ENCODE peak calls at places on chromosomes 4 and X, in ten cellular contexts. B is GM23338, N is upper lobe of left lung, G is K562, Q is HL-60, U is Panc1, T is stomach, R is sigmoid colon, W is suprapubic skin, F is HepG2. C is an unnamed sample.

GRCh38 chr4:165359501-165359900 is 19.3 kb upstream of the CPE start:
- DNase-seq in Q (no peak), N (no peak), R (no peak), W (no peak), U (no peak), G (no peak), F (no peak), T (no peak), B (no peak), C (no peak)

GRCh38 chrX:14073561-14073960 is 43.9 kb upstream of the GEMIN8 start:
- DNase-seq in F (no peak), N (no peak), W (no peak), Q (no peak), U (no peak), T (no peak), G (no peak), R (no peak), B (no peak), C (no peak)

GRCh38 chr4:120156115-120156718 is 89.6 kb upstream of the MAD2L1 start:
- DNase-seq in Q (peak), W (no peak), U (peak), B (peak), R (no peak), G (peak), F (peak), N (no peak), T (no peak), C (peak)

GRCh38 chrX:108001218-108001814 is 19.1 kb upstream of the TEX13B start:
- DNase-seq in G (peak), N (no peak), R (no peak), U (no peak), F (peak), W (no peak), T (no peak), Q (peak), B (peak), C (peak)

GRCh38 chr4:122930877-122931276 is 8.5 kb upstream of the NUDT6 start:
- DNase-seq in F (no peak), N (no peak), R (no peak), T (no peak), Q (no peak), G (no peak), U (no peak), W (no peak), B (peak), C (no peak)

GRCh38 chr4:112889619-112890294 is 159.7 kb upstream of the ANK2 start:
- DNase-seq in G (no peak), U (no peak), B (no peak), W (no peak), N (no peak), Q (no peak), T (no peak), F (no peak), R (no peak), C (peak)

GRCh38 chr4:107153228-107153627 is 117.1 kb upstream of the DKK2 start:
- DNase-seq in B (peak), G (no peak), R (no peak), W (no peak), N (no peak), Q (no peak), F (peak), T (no peak), U (no peak), C (no peak)

GRCh38 chr4:1310031-1310795 is 20.5 kb downstream of the MAEA start:
- DNase-seq in B (no peak), T (no peak), F (no peak), G (no peak), U (no peak), W (no peak), Q (no peak), N (peak), R (no peak), C (no peak)

GRCh38 chr4:99848576-99848975 is 31.9 kb downstream of the DAPP1 start:
- DNase-seq in U (no peak), T (no peak), Q (no peak), N (no peak), W (no peak), F (no peak), B (no peak), G (no peak), R (no peak), C (no peak)

GRCh38 chr4:26724522-26724921 is 136.1 kb upstream of the STIM2 start:
- DNase-seq in F (no peak), N (no peak), R (no peak), W (no peak), T (no peak), B (no peak), U (no peak), G (no peak), Q (no peak), C (no peak)

GRCh38 chrX:22795680-22796079 is 204.1 kb upstream of the DDX53 start:
- DNase-seq in Q (no peak), T (no peak), B (no peak), N (no peak), U (no peak), R (no peak), W (no peak), G (no peak), F (no peak), C (no peak)

GRCh38 chr4:14783011-14783877 is 219.0 kb upstream of the CPEB2 start:
- DNase-seq in W (no peak), T (no peak), G (no peak), B (no peak), Q (no peak), N (no peak), U (no peak), F (no peak), R (no peak), C (no peak)

GRCh38 chr4:47597696-47598095 is 112.6 kb downstream of the ATP10D start:
- DNase-seq in G (no peak), W (no peak), R (no peak), B (no peak), T (no peak), N (no peak), U (no peak), F (no peak), Q (no peak), C (no peak)

GRCh38 chrX:35340451-35340850 is 397.9 kb downstream of the FAM47B start:
- DNase-seq in T (no peak), N (no peak), G (no peak), F (no peak), R (no peak), Q (no peak), W (no peak), U (no peak), B (no peak), C (no peak)

GRCh38 chrX:2629316-2630168 is 61.6 kb upstream of the CD99 start:
- DNase-seq in G (peak), Q (peak), N (no peak), U (no peak), T (no peak), F (peak), B (no peak), R (no peak), W (no peak), C (peak)

GRCh38 chrX:38006283-38006682 is at the start of gene SYTL5:
- DNase-seq in N (no peak), F (no peak), Q (no peak), W (no peak), B (no peak), U (no peak), T (no peak), R (no peak), G (no peak), C (no peak)

GRCh38 chr4:26028793-26029511 is 114.9 kb downstream of the SMIM20 start:
- DNase-seq in W (peak), F (peak), B (peak), G (peak), Q (peak), U (no peak), T (peak), R (peak), N (peak), C (no peak)

GRCh38 chrX:43140546-43140945 is 362.6 kb upstream of the PPP1R2C start:
- DNase-seq in R (no peak), N (no peak), G (no peak), Q (no peak), T (no peak), U (no peak), W (no peak), B (no peak), F (no peak), C (no peak)

GRCh38 chr4:1566838-1567518 is 117.1 kb downstream of the FAM53A start:
- DNase-seq in W (peak), T (no peak), B (peak), U (no peak), R (peak), G (no peak), Q (no peak), F (no peak), N (peak), C (no peak)

GRCh38 chr4:47835489-47835888 is 2.4 kb downstream of the CORIN start:
- DNase-seq in B (peak), G (no peak), W (no peak), T (no peak), U (no peak), Q (no peak), F (no peak), N (no peak), R (no peak), C (no peak)

GRCh38 chr4:77443941-77444340 is 161.7 kb upstream of the CXCL13 start:
- DNase-seq in R (no peak), T (no peak), F (no peak), Q (no peak), B (no peak), G (no peak), N (no peak), W (no peak), U (no peak), C (no peak)

GRCh38 chr4:17128268-17128667 is 229.8 kb upstream of the LDB2 start:
- DNase-seq in W (no peak), Q (no peak), F (no peak), N (no peak), R (no peak), T (no peak), U (no peak), G (no peak), B (no peak), C (no peak)

GRCh38 chr4:115674485-115674884 is 561.1 kb upstream of the NDST4 start:
- DNase-seq in T (no peak), G (no peak), Q (no peak), W (no peak), N (no peak), R (no peak), U (no peak), B (no peak), F (no peak), C (no peak)
- TF ChIP-seq POLR2AphosphoS5 in T (no peak), G (no peak), Q (no peak), W (no peak), N (no peak), R (no peak), U (no peak), B (no peak), F (no peak), C (no peak)

GRCh38 chrX:131067216-131067615 is 9.1 kb downstream of the ARHGAP36 start:
- DNase-seq in R (no peak), W (no peak), G (no peak), U (no peak), T (no peak), F (no peak), N (peak), B (peak), Q (no peak), C (no peak)

GRCh38 chrX:131066237-131066636 is 8.1 kb downstream of the ARHGAP36 start:
- DNase-seq in F (no peak), U (no peak), R (no peak), W (no peak), B (no peak), N (no peak), G (no peak), Q (no peak), T (no peak), C (no peak)

GRCh38 chrX:131068945-131069719 is 11.0 kb downstream of the ARHGAP36 start:
- DNase-seq in R (no peak), Q (peak), B (peak), G (peak), W (no peak), F (peak), T (no peak), N (peak), U (no peak), C (no peak)

GRCh38 chrX:131063613-131064012 is 5.5 kb downstream of the ARHGAP36 start:
- DNase-seq in R (no peak), B (peak), N (no peak), G (peak), F (no peak), T (no peak), W (no peak), Q (no peak), U (no peak), C (no peak)

DNA sequence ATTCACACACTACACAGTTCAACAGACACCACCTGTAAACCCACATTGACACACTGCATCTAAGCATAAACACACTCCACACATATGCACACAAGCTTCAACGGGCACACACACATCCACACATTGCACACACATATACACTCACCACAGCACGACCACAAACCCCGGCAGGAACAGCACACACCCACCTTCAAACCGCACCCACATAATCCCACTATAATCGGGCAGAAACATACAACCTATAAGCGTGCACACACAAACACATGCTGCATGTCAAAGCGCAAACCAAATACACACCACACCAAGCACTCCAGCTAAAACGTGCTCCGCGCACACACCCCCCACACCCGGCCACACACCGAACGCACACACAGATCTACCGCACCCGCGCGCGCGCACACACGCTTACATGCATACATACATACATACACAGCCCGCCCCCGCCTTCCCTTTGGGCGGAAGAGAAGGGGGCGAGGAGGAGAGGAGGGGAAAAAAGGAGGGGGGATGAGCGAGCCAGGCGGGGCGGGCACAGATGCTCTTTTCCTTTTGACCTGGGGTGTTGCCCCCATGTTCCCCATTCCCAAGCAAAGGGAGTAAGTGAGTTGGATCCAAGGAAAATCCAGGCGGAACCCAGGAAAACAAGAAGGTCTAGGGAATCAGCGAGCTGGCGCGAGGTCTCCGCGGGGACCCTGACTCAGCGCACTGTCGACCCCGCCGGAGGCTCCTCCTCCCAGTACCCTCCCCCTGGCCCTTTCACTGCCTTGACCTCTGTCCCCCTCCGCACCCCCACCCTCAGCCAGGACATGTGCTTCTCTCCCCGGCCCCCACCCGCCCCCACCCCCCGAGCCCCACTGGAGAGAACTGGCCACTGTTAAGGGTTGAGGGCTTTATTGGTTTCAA is 9.9 kb downstream of the ARHGAP36 start:
- DNase-seq in N (no peak), W (no peak), B (peak), T (no peak), U (no peak), F (no peak), R (no peak), G (no peak), Q (no peak), C (no peak)
- H3K4me3 ChIP-seq in N (no peak), W (no peak), B (peak), T (no peak), U (no peak), F (no peak), R (no peak), G (no peak), Q (no peak), C (no peak)

DNA sequence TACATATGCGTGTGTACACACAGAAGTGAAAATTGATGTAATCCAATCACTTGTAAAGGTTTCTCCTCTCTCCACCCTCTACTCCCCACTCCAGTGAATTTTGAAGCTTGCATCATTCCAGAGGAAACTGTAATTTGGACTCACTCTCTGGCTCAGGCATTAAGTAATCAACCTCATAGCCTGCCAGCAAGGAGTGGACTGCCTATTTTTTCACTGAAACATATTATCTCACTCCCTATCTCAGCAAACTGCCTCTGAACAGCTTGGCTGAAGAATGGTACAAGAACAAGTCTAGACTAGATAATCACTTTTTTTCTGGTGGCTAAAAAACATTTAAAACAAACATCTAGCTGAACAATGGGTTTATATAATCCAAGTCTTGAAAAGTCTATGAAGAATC is 124.2 kb downstream of the C4orf51 start:
- DNase-seq in R (no peak), B (no peak), G (no peak), N (no peak), Q (no peak), W (no peak), U (no peak), F (peak), T (no peak), C (no peak)
- TF ChIP-seq POLR2AphosphoS5 in R (no peak), B (no peak), G (no peak), N (no peak), Q (no peak), W (no peak), U (no peak), F (no peak), T (no peak), C (no peak)

GRCh38 chr4:7853271-7853670 is 86.4 kb downstream of the AFAP1 start:
- DNase-seq in N (peak), R (peak), U (no peak), G (no peak), Q (no peak), F (no peak), T (no peak), B (no peak), W (no peak), C (no peak)

GRCh38 chr4:7852568-7853185 is 87.0 kb downstream of the AFAP1 start:
- DNase-seq in U (no peak), W (no peak), B (no peak), N (no peak), T (no peak), F (no peak), Q (no peak), G (no peak), R (peak), C (no peak)

GRCh38 chr4:7854211-7854610 is 85.5 kb downstream of the AFAP1 start:
- DNase-seq in W (no peak), G (no peak), T (no peak), Q (no peak), U (no peak), N (peak), R (peak), F (no peak), B (no peak), C (no peak)

GRCh38 chr4:7855731-7856130 is 83.9 kb downstream of the AFAP1 start:
- DNase-seq in G (no peak), R (peak), B (no peak), F (no peak), T (no peak), W (no peak), N (no peak), U (no peak), Q (no peak), C (no peak)

GRCh38 chr4:7854697-7855370 is 84.8 kb downstream of the AFAP1 start:
- DNase-seq in N (no peak), U (no peak), Q (no peak), B (no peak), G (no peak), T (no peak), F (no peak), R (peak), W (no peak), C (no peak)
- H3K4me3 ChIP-seq in N (no peak), U (no peak), Q (no peak), B (no peak), G (no peak), T (no peak), F (no peak), R (no peak), W (no peak), C (no peak)

GRCh38 chr4:185792384-185793146 is 19.4 kb downstream of the SORBS2 start:
- DNase-seq in B (no peak), Q (no peak), U (no peak), F (peak), R (no peak), W (no peak), G (no peak), T (no peak), N (no peak), C (no peak)
- TF ChIP-seq POLR2AphosphoS5 in B (no peak), Q (no peak), U (no peak), F (no peak), R (no peak), W (no peak), G (no peak), T (no peak), N (no peak), C (no peak)

DNA sequence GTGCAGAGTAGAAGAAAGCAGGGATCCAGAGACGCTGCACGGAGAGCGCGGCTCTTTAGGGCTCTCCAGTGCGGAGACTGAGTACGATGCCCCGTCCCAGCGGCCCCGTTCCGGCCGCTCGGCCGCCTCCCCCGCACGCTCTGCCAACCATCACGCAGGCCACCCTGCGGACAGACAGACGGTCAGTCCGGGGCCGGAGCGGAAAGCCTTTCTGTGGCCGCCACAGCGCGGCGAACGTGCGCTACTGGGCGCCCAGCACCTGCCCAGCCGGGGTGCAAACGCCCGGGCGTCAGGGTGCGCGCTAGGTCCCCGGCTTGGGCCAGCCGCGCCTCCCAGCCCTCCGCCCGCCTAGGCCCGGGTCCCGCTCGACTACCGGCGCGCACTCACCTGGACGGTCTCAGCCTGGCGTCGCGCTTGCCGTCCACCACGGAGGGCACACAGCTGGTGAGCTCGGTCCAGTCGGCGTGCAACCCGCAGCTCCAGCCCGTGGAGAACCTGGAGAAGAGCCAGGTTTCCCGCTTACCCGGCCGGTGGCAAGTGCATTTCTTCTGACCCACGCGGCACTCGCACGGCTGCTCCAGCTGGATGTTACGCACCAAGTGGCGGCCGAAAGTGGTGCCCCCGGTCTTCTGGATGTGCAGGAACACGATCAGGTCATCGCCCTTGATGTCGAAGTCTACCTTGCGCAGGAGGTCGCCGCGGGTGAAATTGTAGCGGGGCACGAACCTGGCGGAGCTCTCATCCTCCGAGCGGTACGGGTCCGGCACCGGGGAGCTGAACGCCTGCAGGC is 1.8 kb downstream of the HS6ST2 start:
- DNase-seq in T (no peak), B (peak), R (no peak), U (no peak), N (peak), W (no peak), G (no peak), Q (no peak), F (no peak), C (no peak)
- H3K4me3 ChIP-seq in T (peak), B (peak), R (peak), U (peak), N (peak), W (peak), G (no peak), Q (no peak), F (no peak), C (peak)

DNA sequence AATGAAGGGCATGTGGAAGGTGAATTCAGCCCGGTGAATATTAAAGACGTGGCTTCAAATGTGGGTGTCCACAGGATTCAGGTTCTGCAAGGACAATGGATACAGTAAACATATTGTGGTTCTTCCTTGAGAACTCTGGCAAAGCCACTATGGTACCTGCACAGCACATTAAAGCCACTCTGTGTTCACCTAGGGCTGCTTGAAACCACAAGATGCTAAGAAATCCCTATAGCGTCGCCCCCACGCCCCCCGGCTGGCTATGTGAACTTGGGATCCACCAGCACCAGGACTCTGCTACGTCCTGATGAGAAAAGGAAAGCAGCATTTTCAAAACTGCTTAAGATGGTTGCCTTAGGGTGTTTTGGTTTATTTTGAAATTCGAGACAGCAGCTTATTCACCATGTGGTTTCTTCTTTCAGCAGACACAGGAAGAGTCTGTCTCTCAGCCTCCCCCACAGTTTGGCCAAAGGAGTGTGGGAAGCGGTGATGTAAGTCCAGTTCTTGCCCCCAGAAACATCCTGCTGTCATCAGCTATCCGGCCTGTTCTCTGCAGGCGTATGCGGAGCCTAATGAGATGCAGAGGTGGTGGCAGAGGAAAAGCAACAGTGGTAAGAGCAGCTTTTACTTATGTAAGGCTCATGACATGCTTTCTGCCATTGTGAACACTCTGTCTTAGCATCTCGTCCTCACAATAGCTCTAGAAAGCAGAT is 111.5 kb downstream of the AFAP1 start:
- DNase-seq in T (peak), G (no peak), F (no peak), B (peak), N (no peak), W (peak), Q (peak), R (peak), U (no peak), C (peak)
- TF ChIP-seq POLR2AphosphoS5 in T (no peak), G (no peak), F (no peak), B (no peak), N (peak), W (no peak), Q (no peak), R (no peak), U (no peak), C (no peak)

C was measured in SK-N-MC.